ENCODE peak calls at places on chromosome 20, in five cellular contexts. W is NCI-H187, I is tibial artery, Z is GM12865, D is ecto neural progenitor cell. H is an unnamed sample.

GRCh38 chr20:6480328-6481030 is 287.0 kb upstream of the BMP2 start:
- DNase-seq in W (no peak), I (no peak), Z (no peak), D (no peak), H (no peak)

GRCh38 chr20:36101201-36101600 is 53.3 kb upstream of the EPB41L1 start:
- DNase-seq in W (peak; percentile 12), I (no peak), Z (no peak), D (peak; percentile 51), H (no peak)

GRCh38 chr20:14342910-14343309 is 5.5 kb upstream of the FLRT3 start:
- DNase-seq in W (no peak), I (no peak), Z (no peak), D (no peak), H (no peak)

GRCh38 chr20:21344216-21344615 is 41.1 kb downstream of the XRN2 start:
- DNase-seq in W (no peak), I (no peak), Z (no peak), D (no peak), H (no peak)

GRCh38 chr20:52411611-52412010 is 220.0 kb upstream of the ZFP64 start:
- DNase-seq in W (no peak), I (no peak), Z (no peak), D (no peak), H (no peak)

GRCh38 chr20:44646641-44647274 is 4.7 kb downstream of the ADA start:
- DNase-seq in W (no peak), I (no peak), Z (peak; percentile 95), D (no peak), H (peak; percentile 80)

GRCh38 chr20:38680492-38681118 is 43.7 kb upstream of the SLC32A1 start:
- DNase-seq in W (peak; percentile 8), I (peak; percentile 15), Z (peak; percentile 38), D (peak; percentile 76), H (peak; percentile 39)

GRCh38 chr20:9999660-10000059 is 35.1 kb upstream of the ANKEF1 start:
- DNase-seq in W (no peak), I (no peak), Z (peak; percentile 10), D (no peak), H (no peak)

GRCh38 chr20:41159547-41159946 is 22.2 kb downstream of the PLCG1 start:
- DNase-seq in W (no peak), I (no peak), Z (no peak), D (no peak), H (no peak)

GRCh38 chr20:14997791-14998190 is 660.4 kb upstream of the FLRT3 start:
- DNase-seq in W (no peak), I (no peak), Z (no peak), D (no peak), H (no peak)

GRCh38 chr20:33948480-33948879 is 45.2 kb upstream of the RALY start:
- DNase-seq in W (no peak), I (no peak), Z (peak; percentile 48), D (no peak), H (no peak)

GRCh38 chr20:40697466-40697987 is 8.5 kb upstream of the MAFB start:
- DNase-seq in W (no peak), I (no peak), Z (no peak), D (no peak), H (no peak)

GRCh38 chr20:25706793-25707192 is 10.1 kb upstream of the ZNF337 start:
- DNase-seq in W (no peak), I (no peak), Z (peak; percentile 13), D (no peak), H (no peak)

GRCh38 chr20:61953789-61954125 is 111.9 kb downstream of the TAF4 start:
- DNase-seq in W (peak; percentile 28), I (peak; percentile 57), Z (no peak), D (no peak), H (no peak)

GRCh38 chr20:37838769-37839431 is 64.0 kb upstream of the VSTM2L start:
- DNase-seq in W (peak; percentile 52), I (no peak), Z (no peak), D (no peak), H (no peak)

GRCh38 chr20:61353261-61353995 is 101.4 kb downstream of the CDH4 start:
- DNase-seq in W (no peak), I (no peak), Z (no peak), D (no peak), H (no peak)

GRCh38 chr20:54067606-54068174 is 2.7 kb downstream of the BCAS1 start:
- DNase-seq in W (no peak), I (no peak), Z (peak; percentile 86), D (no peak), H (no peak)

GRCh38 chr20:61288331-61288784 is 36.3 kb downstream of the CDH4 start:
- DNase-seq in W (no peak), I (no peak), Z (no peak), D (no peak), H (no peak)

GRCh38 chr20:2273634-2274302 is 22.0 kb upstream of the TGM3 start:
- DNase-seq in W (no peak), I (no peak), Z (no peak), D (no peak), H (no peak)

GRCh38 chr20:51085761-51086160 is 62.9 kb upstream of the KCNG1 start:
- DNase-seq in W (no peak), I (no peak), Z (no peak), D (no peak), H (no peak)

GRCh38 chr20:2228926-2229325 is 66.9 kb upstream of the TGM3 start:
- DNase-seq in W (no peak), I (no peak), Z (no peak), D (no peak), H (no peak)

GRCh38 chr20:25315418-25316210 is 67.7 kb downstream of the PYGB start:
- DNase-seq in W (no peak), I (peak; percentile 43), Z (no peak), D (no peak), H (no peak)

GRCh38 chr20:23097636-23098580 is 11.8 kb upstream of the CD93 start:
- DNase-seq in W (no peak), I (no peak), Z (no peak), D (no peak), H (no peak)

GRCh38 chr20:7362601-7363000 is 577.7 kb downstream of the HAO1 start:
- DNase-seq in W (no peak), I (no peak), Z (no peak), D (no peak), H (no peak)

GRCh38 chr20:43840382-43841070 is 74.1 kb upstream of the TOX2 start:
- DNase-seq in W (no peak), I (no peak), Z (peak; percentile 79), D (peak; percentile 50), H (peak; percentile 72)

GRCh38 chr20:40983898-40984297 is 44.7 kb upstream of the TOP1 start:
- DNase-seq in W (no peak), I (no peak), Z (no peak), D (no peak), H (no peak)

GRCh38 chr20:14518648-14519047 is 181.2 kb upstream of the FLRT3 start:
- DNase-seq in W (no peak), I (no peak), Z (no peak), D (no peak), H (no peak)

GRCh38 chr20:46040902-46041535 is 12.0 kb downstream of the SLC12A5 start:
- DNase-seq in W (no peak), I (no peak), Z (peak; percentile 35), D (peak; percentile 86), H (peak; percentile 67)

GRCh38 chr20:3406481-3407425 is 716 bp downstream of the DNAAF9 start:
- DNase-seq in W (no peak), I (peak; percentile 75), Z (no peak), D (peak; percentile 53), H (peak; percentile 35)

GRCh38 chr20:2149507-2149906 is 47.9 kb downstream of the STK35 start:
- DNase-seq in W (no peak), I (no peak), Z (no peak), D (no peak), H (no peak)

GRCh38 chr20:58054744-58055373 is 173.6 kb downstream of the ANKRD60 start:
- DNase-seq in W (no peak), I (peak; percentile 72), Z (no peak), D (peak; percentile 63), H (no peak)

GRCh38 chr20:63273635-63274380 is 1.2 kb downstream of the ARFGAP1 start:
- DNase-seq in W (no peak), I (no peak), Z (no peak), D (no peak), H (no peak)

GRCh38 chr20:54176610-54177009 is 2.8 kb upstream of the CYP24A1 start:
- DNase-seq in W (no peak), I (no peak), Z (no peak), D (no peak), H (no peak)

GRCh38 chr20:47464380-47465101 is 37.1 kb upstream of the NCOA3 start:
- DNase-seq in W (no peak), I (peak; percentile 93), Z (no peak), D (no peak), H (no peak)

GRCh38 chr20:19108181-19108580 is 104.3 kb upstream of the SLC24A3 start:
- DNase-seq in W (no peak), I (no peak), Z (no peak), D (no peak), H (no peak)

GRCh38 chr20:40687384-40688128 is 1.5 kb downstream of the MAFB start:
- DNase-seq in W (no peak), I (peak; percentile 82), Z (no peak), D (peak; percentile 78), H (no peak)

H was measured in GM20000.